ENCODE peak calls at places on chromosomes 3 and 15, in four cellular contexts. One of them, this sample, is unnamed. For H3K4me1, the result is how much of the 10 kb centered on the place peaks cover.

GRCh38 chr15:76116138-76116885 is 56.5 kb downstream of the TMEM266 start:
- DNase-seq in endothelial cell of umbilical vein: no peak
- DNase-seq in H9: peak
- DNase-seq in aorta: no peak
- DNase-seq in this sample: no peak

GRCh38 chr3:122893754-122894668 is 99.1 kb downstream of the SLC49A4 start:
- DNase-seq in endothelial cell of umbilical vein: no peak
- DNase-seq in H9: peak
- DNase-seq in aorta: no peak
- DNase-seq in this sample: no peak

GRCh38 chr3:2595486-2595885 is 496.8 kb downstream of the CNTN4 start:
- DNase-seq in endothelial cell of umbilical vein: no peak
- DNase-seq in H9: peak
- DNase-seq in aorta: no peak
- DNase-seq in this sample: no peak

GRCh38 chr3:195468391-195468776 is 25.6 kb upstream of the ACAP2 start:
- DNase-seq in endothelial cell of umbilical vein: no peak
- DNase-seq in H9: no peak
- DNase-seq in aorta: no peak
- DNase-seq in this sample: no peak

GRCh38 chr3:45551214-45552010 is 43.1 kb upstream of the LIMD1 start:
- DNase-seq in endothelial cell of umbilical vein: no peak
- DNase-seq in H9: no peak
- DNase-seq in aorta: peak
- DNase-seq in this sample: peak

GRCh38 chr15:84681822-84682221 is 23.8 kb upstream of the NMB start:
- DNase-seq in endothelial cell of umbilical vein: peak
- DNase-seq in H9: no peak
- DNase-seq in aorta: no peak
- DNase-seq in this sample: no peak

GRCh38 chr3:171982829-171983228 is 56.5 kb upstream of the FNDC3B start:
- DNase-seq in endothelial cell of umbilical vein: no peak
- DNase-seq in H9: no peak
- DNase-seq in aorta: no peak
- DNase-seq in this sample: no peak

GRCh38 chr15:69044899-69045298 is 30.4 kb downstream of the NOX5 start:
- DNase-seq in endothelial cell of umbilical vein: peak
- DNase-seq in H9: no peak
- DNase-seq in aorta: no peak
- DNase-seq in this sample: no peak

GRCh38 chr3:149332781-149333517 is 487 bp downstream of the TM4SF18 start:
- DNase-seq in endothelial cell of umbilical vein: peak
- DNase-seq in H9: no peak
- DNase-seq in aorta: no peak
- DNase-seq in this sample: no peak

GRCh38 chr3:55576621-55577020 is 89.5 kb upstream of the WNT5A start:
- DNase-seq in endothelial cell of umbilical vein: no peak
- DNase-seq in H9: no peak
- DNase-seq in aorta: no peak
- DNase-seq in this sample: no peak

GRCh38 chr3:192845196-192845855 is 72.3 kb downstream of the MB21D2 start:
- DNase-seq in endothelial cell of umbilical vein: no peak
- DNase-seq in H9: no peak
- DNase-seq in aorta: no peak
- DNase-seq in this sample: no peak

GRCh38 chr3:24060055-24060454 is 115.0 kb downstream of the NR1D2 start:
- DNase-seq in endothelial cell of umbilical vein: no peak
- DNase-seq in H9: no peak
- DNase-seq in aorta: peak
- DNase-seq in this sample: peak

GRCh38 chr15:97316362-97316761 is 644.1 kb upstream of the ARRDC4 start:
- DNase-seq in endothelial cell of umbilical vein: no peak
- DNase-seq in H9: no peak
- DNase-seq in aorta: no peak
- DNase-seq in this sample: no peak

GRCh38 chr3:148880681-148881080 is 15.6 kb downstream of the CPA3 start:
- DNase-seq in endothelial cell of umbilical vein: no peak
- DNase-seq in H9: peak
- DNase-seq in aorta: no peak
- DNase-seq in this sample: no peak

GRCh38 chr3:11625376-11626083 is 18.2 kb downstream of the VGLL4 start:
- DNase-seq in endothelial cell of umbilical vein: no peak
- DNase-seq in H9: no peak
- DNase-seq in aorta: no peak
- DNase-seq in this sample: no peak

GRCh38 chr3:164155386-164155785 is 922.9 kb downstream of the SI start:
- DNase-seq in endothelial cell of umbilical vein: no peak
- DNase-seq in H9: no peak
- DNase-seq in aorta: no peak
- DNase-seq in this sample: no peak

GRCh38 chr3:174859756-174860155 is 622 bp downstream of the NAALADL2 start:
- DNase-seq in endothelial cell of umbilical vein: no peak
- DNase-seq in H9: no peak
- DNase-seq in aorta: no peak
- DNase-seq in this sample: no peak

GRCh38 chr15:40891810-40892448 is 2.3 kb upstream of the VPS18 start:
- DNase-seq in endothelial cell of umbilical vein: peak
- DNase-seq in H9: peak
- DNase-seq in aorta: peak
- DNase-seq in this sample: no peak

GRCh38 chr15:43440721-43441281 is 52.2 kb downstream of the TP53BP1 start:
- DNase-seq in endothelial cell of umbilical vein: peak
- DNase-seq in H9: peak
- DNase-seq in aorta: peak
- DNase-seq in this sample: peak

GRCh38 chr3:183260167-183260904 is 7.3 kb downstream of the B3GNT5 start:
- DNase-seq in endothelial cell of umbilical vein: no peak
- DNase-seq in H9: no peak
- DNase-seq in aorta: no peak
- DNase-seq in this sample: no peak

GRCh38 chr3:8490079-8490552 is 11.5 kb upstream of the LMCD1 start:
- DNase-seq in endothelial cell of umbilical vein: no peak
- DNase-seq in H9: no peak
- DNase-seq in aorta: no peak
- DNase-seq in this sample: no peak

GRCh38 chr15:66765478-66766281 is 63.6 kb downstream of the SMAD6 start:
- DNase-seq in endothelial cell of umbilical vein: peak
- DNase-seq in H9: no peak
- DNase-seq in aorta: peak
- DNase-seq in this sample: peak

GRCh38 chr15:66761723-66762595 is 59.9 kb downstream of the SMAD6 start:
- DNase-seq in endothelial cell of umbilical vein: no peak
- DNase-seq in H9: no peak
- DNase-seq in aorta: peak
- DNase-seq in this sample: no peak

GRCh38 chr15:66763186-66764066 is 61.4 kb downstream of the SMAD6 start:
- DNase-seq in endothelial cell of umbilical vein: peak
- DNase-seq in H9: no peak
- DNase-seq in aorta: peak
- DNase-seq in this sample: peak

GRCh38 chr15:66766282-66767228 is 64.5 kb downstream of the SMAD6 start:
- DNase-seq in endothelial cell of umbilical vein: no peak
- DNase-seq in H9: no peak
- DNase-seq in aorta: peak
- DNase-seq in this sample: no peak

DNA sequence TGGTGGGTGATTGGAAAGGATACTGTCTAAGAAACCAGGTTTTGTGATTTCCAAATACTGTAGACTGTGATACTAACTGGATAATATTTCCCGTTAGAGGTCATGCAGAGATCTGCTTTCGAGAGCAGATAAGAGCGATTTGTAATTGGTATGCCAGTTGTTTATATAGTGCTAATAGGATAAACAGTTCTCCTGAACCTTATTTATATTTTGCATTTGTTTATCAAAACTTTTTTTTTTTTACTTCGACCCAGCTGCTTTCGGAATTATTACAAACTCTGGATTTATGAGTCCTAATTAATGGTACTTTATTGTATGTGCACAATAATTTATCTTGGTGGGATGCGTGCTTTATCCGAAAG is 62.0 kb downstream of the SMAD6 start:
- DNase-seq in endothelial cell of umbilical vein: no peak
- DNase-seq in H9: no peak
- DNase-seq in aorta: no peak
- DNase-seq in this sample: no peak
- H3K4me1 ChIP-seq in endothelial cell of umbilical vein: half or more
- H3K4me1 ChIP-seq in H9: under half
- H3K4me1 ChIP-seq in aorta: under half
- H3K4me1 ChIP-seq in this sample: under half

GRCh38 chr3:167810236-167810635 is 74.7 kb downstream of the SERPINI1 start:
- DNase-seq in endothelial cell of umbilical vein: no peak
- DNase-seq in H9: no peak
- DNase-seq in aorta: no peak
- DNase-seq in this sample: no peak
- H3K4me1 ChIP-seq in endothelial cell of umbilical vein: under half
- H3K4me1 ChIP-seq in H9: under half
- H3K4me1 ChIP-seq in aorta: under half
- H3K4me1 ChIP-seq in this sample: under half

GRCh38 chr3:14389133-14390115 is 13.0 kb upstream of the SLC6A6 start:
- DNase-seq in endothelial cell of umbilical vein: no peak
- DNase-seq in H9: no peak
- DNase-seq in aorta: no peak
- DNase-seq in this sample: no peak
- H3K4me1 ChIP-seq in endothelial cell of umbilical vein: under half
- H3K4me1 ChIP-seq in H9: under half
- H3K4me1 ChIP-seq in aorta: under half
- H3K4me1 ChIP-seq in this sample: under half

GRCh38 chr3:121627211-121627610 is 33.5 kb downstream of the HCLS1 start:
- DNase-seq in endothelial cell of umbilical vein: no peak
- DNase-seq in H9: no peak
- DNase-seq in aorta: no peak
- DNase-seq in this sample: no peak
- H3K4me1 ChIP-seq in endothelial cell of umbilical vein: under half
- H3K4me1 ChIP-seq in H9: under half
- H3K4me1 ChIP-seq in aorta: under half
- H3K4me1 ChIP-seq in this sample: under half

DNA sequence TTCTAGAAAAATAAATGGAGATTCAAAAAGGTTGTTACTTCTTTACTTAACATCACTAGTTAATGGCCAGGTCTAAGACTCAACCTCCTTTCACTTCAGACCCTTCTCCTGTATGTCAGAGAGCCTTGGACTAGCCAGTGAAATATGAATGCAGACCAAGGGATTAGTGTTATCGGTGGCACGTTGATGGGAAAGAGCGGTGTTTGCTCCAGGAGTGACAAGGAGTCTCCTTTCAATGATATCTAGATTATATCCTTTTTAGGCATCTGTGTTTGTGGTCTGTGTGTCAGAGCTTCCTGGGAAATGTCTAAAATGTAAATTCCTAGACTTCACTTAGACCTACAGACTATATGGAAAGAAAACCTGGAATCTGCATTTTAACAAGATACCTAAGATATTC is 658.0 kb upstream of the KCNMB2 start:
- DNase-seq in endothelial cell of umbilical vein: no peak
- DNase-seq in H9: no peak
- DNase-seq in aorta: no peak
- DNase-seq in this sample: no peak
- H3K4me1 ChIP-seq in endothelial cell of umbilical vein: under half
- H3K4me1 ChIP-seq in H9: under half
- H3K4me1 ChIP-seq in aorta: under half
- H3K4me1 ChIP-seq in this sample: under half

GRCh38 chr15:64093627-64094417 is at the start of gene CIAO2A:
- DNase-seq in endothelial cell of umbilical vein: peak
- DNase-seq in H9: peak
- DNase-seq in aorta: peak
- DNase-seq in this sample: peak
- H3K4me1 ChIP-seq in endothelial cell of umbilical vein: under half
- H3K4me1 ChIP-seq in H9: under half
- H3K4me1 ChIP-seq in aorta: under half
- H3K4me1 ChIP-seq in this sample: under half

GRCh38 chr3:53774414-53774813 is 71.8 kb downstream of the CHDH start:
- DNase-seq in endothelial cell of umbilical vein: no peak
- DNase-seq in H9: no peak
- DNase-seq in aorta: no peak
- DNase-seq in this sample: no peak
- H3K4me1 ChIP-seq in endothelial cell of umbilical vein: under half
- H3K4me1 ChIP-seq in H9: under half
- H3K4me1 ChIP-seq in aorta: under half
- H3K4me1 ChIP-seq in this sample: under half